ENCODE peak calls at places on chromosomes 5 and 9, in four cellular contexts. X is NT2/D1, T is colonic mucosa, W is neural progenitor cell. A is an unnamed sample.

GRCh38 chr9:86557063-86557766 is 203.0 kb upstream of the TUT7 start:
- DNase-seq in X (no peak), T (no peak), W (peak; percentile 8), A (no peak)

GRCh38 chr9:79902937-79903600 is 331.3 kb downstream of the TLE4 start:
- DNase-seq in W (no peak), X (no peak), T (no peak), A (no peak)

GRCh38 chr9:89787595-89787994 is 182.8 kb downstream of the GADD45G start:
- DNase-seq in X (no peak), W (no peak), T (no peak), A (no peak)

GRCh38 chr5:132364319-132364718 is 5.2 kb upstream of the SLC22A5 start:
- DNase-seq in X (no peak), W (no peak), T (no peak), A (no peak)

GRCh38 chr5:150036513-150036912 is 36.0 kb downstream of the HMGXB3 start:
- DNase-seq in X (no peak), W (no peak), T (no peak), A (no peak)

GRCh38 chr5:140821375-140822280 is at the start of gene PCDHA5:
- DNase-seq in W (no peak), T (no peak), X (no peak), A (no peak)

GRCh38 chr5:181060231-181060590 is 20.1 kb downstream of the BTNL9 start:
- DNase-seq in W (no peak), T (no peak), X (no peak), A (no peak)

GRCh38 chr9:130638278-130639118 is 25.9 kb upstream of the PRDM12 start:
- DNase-seq in T (no peak), W (peak; percentile 52), X (no peak), A (no peak)

GRCh38 chr5:137498736-137499505 is at the start of gene SPOCK1:
- DNase-seq in T (peak; percentile 50), W (peak; percentile 96), X (peak; percentile 55), A (no peak)

GRCh38 chr5:32092938-32093812 is 80.9 kb downstream of the GOLPH3 start:
- DNase-seq in T (peak; percentile 68), X (peak; percentile 64), W (peak; percentile 91), A (peak; percentile 71)

GRCh38 chr9:96025995-96026572 is 150.6 kb downstream of the ERCC6L2 start:
- DNase-seq in T (no peak), W (peak; percentile 79), X (no peak), A (no peak)

GRCh38 chr5:18314192-18314778 is 680.0 kb downstream of the TAF11L14 start:
- DNase-seq in T (no peak), X (no peak), W (peak; percentile 26), A (no peak)

GRCh38 chr9:134502261-134503211 is 139.1 kb upstream of the COL5A1 start:
- DNase-seq in X (no peak), T (peak; percentile 45), W (no peak), A (no peak)

GRCh38 chr5:129716235-129717030 is 31.5 kb upstream of the MINAR2 start:
- DNase-seq in T (no peak), W (no peak), X (no peak), A (no peak)

GRCh38 chr5:64015824-64016223 is 53.6 kb upstream of the HTR1A start:
- DNase-seq in W (peak; percentile 39), X (no peak), T (no peak), A (no peak)

GRCh38 chr9:113431181-113431580 is 20.6 kb downstream of the C9orf43 start:
- DNase-seq in W (no peak), X (no peak), T (no peak), A (no peak)

GRCh38 chr9:125544988-125545651 is 161.9 kb downstream of the MAPKAP1 start:
- DNase-seq in X (no peak), W (no peak), T (no peak), A (no peak)

GRCh38 chr5:173464813-173465212 is 136.6 kb upstream of the STC2 start:
- DNase-seq in X (no peak), W (no peak), T (no peak), A (no peak)

GRCh38 chr9:137813167-137813566 is 64.4 kb upstream of the CACNA1B start:
- DNase-seq in X (no peak), W (no peak), T (no peak), A (no peak)

GRCh38 chr9:81389569-81389993 is 299.8 kb downstream of the TLE1 start:
- DNase-seq in X (no peak), W (no peak), T (no peak), A (no peak)

GRCh38 chr9:126635661-126636439 is 22.1 kb downstream of the LMX1B start:
- DNase-seq in T (no peak), X (no peak), W (peak; percentile 53), A (no peak)

GRCh38 chr5:24633705-24634325 is 11.0 kb downstream of the CDH10 start:
- DNase-seq in X (peak; percentile 22), T (no peak), W (peak; percentile 59), A (no peak)

GRCh38 chr9:90331826-90332575 is 310.6 kb downstream of the DIRAS2 start:
- DNase-seq in W (no peak), X (no peak), T (no peak), A (no peak)

GRCh38 chr9:27247756-27248155 is 49.2 kb downstream of the EQTN start:
- DNase-seq in T (peak; percentile 58), X (peak; percentile 38), W (peak; percentile 71), A (peak; percentile 11)

GRCh38 chr5:94245608-94246007 is 372.8 kb downstream of the KIAA0825 start:
- DNase-seq in T (no peak), X (no peak), W (no peak), A (no peak)

GRCh38 chr5:159061834-159062530 is 37.7 kb downstream of the EBF1 start:
- DNase-seq in X (no peak), W (peak; percentile 96), T (no peak), A (no peak)
- H3K4me3 ChIP-seq in X (no peak overlapping the region), W (peak overlapping the region; percentile 8), T (no peak overlapping the region), A (no peak overlapping the region)

DNA sequence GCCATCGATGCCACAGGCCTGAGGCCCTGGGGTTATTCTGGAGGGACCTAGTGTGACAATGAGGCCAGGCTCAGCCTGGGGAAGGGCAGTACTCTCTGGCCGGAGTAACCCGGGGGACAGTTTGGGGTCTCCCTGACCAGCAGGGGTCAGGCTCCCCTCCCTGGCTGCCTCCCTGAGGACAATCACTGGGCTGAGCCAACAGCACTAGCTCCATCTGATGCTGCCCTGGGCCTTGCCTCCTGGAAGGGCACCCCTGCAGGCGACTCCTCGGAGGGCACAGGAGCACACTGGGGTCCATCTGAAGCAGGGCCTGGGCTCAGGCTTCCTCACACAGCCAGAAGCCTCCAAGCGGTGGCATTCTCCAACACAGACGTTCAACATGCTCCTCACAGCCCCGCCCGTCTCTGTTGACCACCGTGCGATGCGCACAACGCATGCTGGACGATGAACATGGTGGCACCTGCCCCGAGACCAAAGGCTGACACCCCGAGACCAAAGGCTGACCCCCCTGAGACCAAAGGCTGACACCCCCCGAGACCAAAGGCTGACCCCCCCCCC is 68.3 kb downstream of the ADAMTS2 start:
- DNase-seq in X (no peak), W (no peak), T (no peak), A (no peak)
- H3K9ac ChIP-seq in X (no peak overlapping the region), W (no peak overlapping the region), T (no peak overlapping the region), A (no peak overlapping the region)

GRCh38 chr5:42718591-42718990 is 38.0 kb upstream of the CCDC152 start:
- DNase-seq in W (no peak), X (no peak), T (no peak), A (no peak)

GRCh38 chr5:42719034-42719433 is 37.6 kb upstream of the CCDC152 start:
- DNase-seq in X (no peak), T (no peak), W (no peak), A (no peak)

GRCh38 chr5:42721484-42721883 is 35.1 kb upstream of the CCDC152 start:
- DNase-seq in X (no peak), W (no peak), T (no peak), A (no peak)

GRCh38 chr5:42720242-42720641 is 36.4 kb upstream of the CCDC152 start:
- DNase-seq in W (no peak), X (no peak), T (no peak), A (peak; percentile 13)

DNA sequence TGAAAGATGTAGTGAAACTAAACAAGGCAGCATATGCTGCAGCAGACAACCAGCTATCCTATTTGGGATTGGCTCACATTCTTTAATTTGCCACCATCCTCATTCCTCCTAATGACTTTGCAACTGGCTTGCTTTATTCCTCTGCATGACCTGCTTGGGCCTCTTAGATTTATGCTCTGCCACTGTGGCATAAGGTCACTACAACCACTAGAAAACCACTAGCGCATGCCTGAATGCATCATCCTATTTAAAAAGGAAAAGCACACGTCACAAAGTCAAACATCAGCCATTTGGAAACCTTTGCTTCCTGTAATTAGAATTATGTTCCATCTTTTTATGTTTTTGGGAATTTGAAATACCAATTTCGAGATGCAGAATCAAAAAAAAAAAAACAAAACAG is 40.8 kb upstream of the CCDC152 start:
- DNase-seq in W (no peak), X (no peak), T (no peak), A (no peak)
- H3K4me1 ChIP-seq in W (no peaks in the 10 kb centered on the region), X (no peaks in the 10 kb centered on the region), T (no peaks in the 10 kb centered on the region), A (no peaks in the 10 kb centered on the region)

GRCh38 chr9:1759009-1759408 is 256.1 kb upstream of the SMARCA2 start:
- DNase-seq in X (no peak), T (no peak), W (no peak), A (peak; percentile 35)
- H3K4me3 ChIP-seq in X (no peak overlapping the region), T (no peak overlapping the region), W (no peak overlapping the region), A (no peak overlapping the region)

DNA sequence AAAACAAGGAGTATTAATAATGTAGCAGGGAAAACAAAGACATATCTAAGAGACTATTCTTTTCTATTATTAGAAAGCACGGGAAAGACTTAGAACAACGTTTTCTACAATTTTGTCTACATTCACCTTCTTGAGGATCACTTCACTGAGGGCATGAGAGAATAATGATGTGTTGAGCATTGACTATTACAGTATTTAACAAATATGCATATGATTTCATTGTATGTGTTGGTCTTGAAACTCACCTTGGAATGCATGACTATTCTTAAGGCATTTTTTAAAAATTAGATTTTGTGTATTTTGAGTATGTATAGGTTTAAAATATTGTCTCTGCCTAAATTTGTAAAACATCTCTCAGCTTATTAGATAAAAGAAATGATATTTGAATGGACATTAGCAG is 1.2 kb downstream of the FSD1L start:
- DNase-seq in W (no peak), T (no peak), X (no peak), A (no peak)
- H3K9ac ChIP-seq in W (peak overlapping the region; percentile 70), T (peak overlapping the region; percentile 86), X (peak overlapping the region; percentile 92), A (peak overlapping the region; percentile 75)

GRCh38 chr5:1012900-1013237 is 4.3 kb downstream of the NKD2 start:
- DNase-seq in W (no peak), T (no peak), X (no peak), A (no peak)

GRCh38 chr5:1012316-1012841 is 3.8 kb downstream of the NKD2 start:
- DNase-seq in W (no peak), T (no peak), X (no peak), A (no peak)

GRCh38 chr5:1011226-1011631 is 2.6 kb downstream of the NKD2 start:
- DNase-seq in T (peak; percentile 53), W (peak; percentile 76), X (no peak), A (peak; percentile 52)

GRCh38 chr5:1010641-1011046 is 2.0 kb downstream of the NKD2 start:
- DNase-seq in W (no peak), T (no peak), X (no peak), A (no peak)

DNA sequence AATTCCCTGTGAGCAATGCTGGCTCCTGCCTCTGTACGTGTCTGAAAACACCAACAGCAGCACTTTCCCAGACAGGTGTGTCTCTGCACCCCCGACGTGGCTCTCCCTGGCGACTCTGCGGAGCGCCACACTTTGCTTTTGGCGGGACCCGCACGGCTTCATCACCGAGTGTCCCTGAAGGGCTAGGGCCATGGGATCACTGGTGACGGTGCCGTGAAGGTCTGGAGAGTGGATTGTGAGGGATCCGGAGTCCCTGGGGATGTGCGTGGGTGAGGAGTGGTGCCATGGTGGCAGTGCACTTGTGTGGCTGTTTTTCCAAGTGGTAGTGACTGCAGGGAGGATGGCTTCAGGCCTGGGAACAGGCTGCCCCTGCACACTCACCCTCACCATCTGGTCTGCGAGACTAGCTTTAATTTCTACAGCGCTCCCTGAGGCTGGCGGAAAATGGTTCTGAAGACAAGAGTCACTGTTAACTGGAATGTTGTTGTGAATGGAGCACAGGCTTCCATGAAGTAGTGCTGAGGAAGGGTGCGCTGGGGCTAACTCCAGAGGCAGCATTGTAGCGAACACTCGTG is 3.2 kb downstream of the NKD2 start:
- DNase-seq in W (no peak), X (no peak), T (no peak), A (no peak)
- H3K4me1 ChIP-seq in W (peaks cover 12% of the 10 kb centered on the region), X (peaks cover 6% of the 10 kb centered on the region), T (no peaks in the 10 kb centered on the region), A (peaks cover 32% of the 10 kb centered on the region)

A was measured in DND-41.